ENCODE peak calls at places on chromosomes 2 and 18, in eight cellular contexts. L is cardiac fibroblast, B is RKO, X is psoas muscle, I is spleen, Z is WTC11, H is GM03348, C is Kasumi-1. R is an unnamed sample.

GRCh38 chr18:36315736-36316135 is 18.2 kb downstream of the FHOD3 start:
- DNase-seq in L (peak), B (peak), X (no peak), I (no peak), Z (no peak), H (peak), C (no peak), R (peak)

GRCh38 chr2:104378853-104379374 is 475.0 kb upstream of the POU3F3 start:
- DNase-seq in L (no peak), B (peak), X (no peak), I (no peak), Z (no peak), H (no peak), C (peak), R (peak)

GRCh38 chr18:37762076-37762475 is 196.5 kb upstream of the CELF4 start:
- DNase-seq in L (no peak), B (no peak), X (no peak), I (no peak), Z (no peak), H (no peak), C (no peak), R (no peak)

GRCh38 chr2:165112133-165112573 is 91.7 kb downstream of the SCN3A start:
- DNase-seq in L (no peak), B (no peak), X (no peak), I (no peak), Z (no peak), H (no peak), C (no peak), R (no peak)

GRCh38 chr2:205103699-205104098 is 558.4 kb downstream of the PARD3B start:
- DNase-seq in L (no peak), B (no peak), X (no peak), I (no peak), Z (no peak), H (no peak), C (no peak), R (no peak)

GRCh38 chr2:27494284-27494943 is 586 bp downstream of the FNDC4 start:
- DNase-seq in L (peak), B (peak), X (peak), I (peak), Z (peak), H (peak), C (no peak), R (peak)

GRCh38 chr2:69018629-69019227 is 5.7 kb downstream of the ANTXR1 start:
- DNase-seq in L (no peak), B (no peak), X (no peak), I (no peak), Z (no peak), H (peak), C (no peak), R (peak)

GRCh38 chr2:218882866-218883366 is 2.3 kb downstream of the WNT10A start:
- DNase-seq in L (no peak), B (no peak), X (no peak), I (peak), Z (no peak), H (no peak), C (no peak), R (peak)

GRCh38 chr2:120177011-120177621 is 46.1 kb downstream of the TMEM185B start:
- DNase-seq in L (peak), B (no peak), X (peak), I (peak), Z (peak), H (no peak), C (peak), R (no peak)

GRCh38 chr2:85732467-85733120 is 21.2 kb upstream of the ATOH8 start:
- DNase-seq in L (no peak), B (no peak), X (peak), I (no peak), Z (no peak), H (no peak), C (no peak), R (no peak)

GRCh38 chr2:85862426-85862825 is 26.4 kb downstream of the ST3GAL5 start:
- DNase-seq in L (no peak), B (no peak), X (no peak), I (no peak), Z (no peak), H (no peak), C (no peak), R (no peak)

GRCh38 chr18:74457743-74458465 is 796 bp upstream of the DIPK1C start:
- DNase-seq in L (no peak), B (no peak), X (no peak), I (no peak), Z (no peak), H (no peak), C (no peak), R (no peak)

GRCh38 chr2:215503381-215503780 is 67.5 kb upstream of the FN1 start:
- DNase-seq in L (no peak), B (no peak), X (no peak), I (no peak), Z (no peak), H (peak), C (no peak), R (peak)

GRCh38 chr2:15636972-15637785 is 45.5 kb downstream of the DDX1 start:
- DNase-seq in L (peak), B (peak), X (peak), I (no peak), Z (peak), H (peak), C (peak), R (peak)

GRCh38 chr2:215465246-215465645 is 29.4 kb upstream of the FN1 start:
- DNase-seq in L (peak), B (no peak), X (no peak), I (no peak), Z (no peak), H (no peak), C (no peak), R (no peak)

GRCh38 chr2:110837421-110838409 is 105.3 kb downstream of the ACOXL start:
- DNase-seq in L (no peak), B (no peak), X (no peak), I (no peak), Z (peak), H (no peak), C (no peak), R (no peak)

GRCh38 chr2:240510513-240511210 is 47.1 kb downstream of the ANKMY1 start:
- DNase-seq in L (no peak), B (no peak), X (no peak), I (peak), Z (no peak), H (peak), C (no peak), R (no peak)

GRCh38 chr18:10032331-10032979 is 118.6 kb downstream of the VAPA start:
- DNase-seq in L (no peak), B (no peak), X (no peak), I (peak), Z (peak), H (no peak), C (no peak), R (no peak)

GRCh38 chr2:20483496-20483895 is 36.6 kb downstream of the RHOB start:
- DNase-seq in L (no peak), B (no peak), X (peak), I (no peak), Z (no peak), H (no peak), C (peak), R (no peak)

GRCh38 chr18:49691177-49691608 is 122.1 kb downstream of the ACAA2 start:
- DNase-seq in L (peak), B (peak), X (no peak), I (no peak), Z (no peak), H (peak), C (no peak), R (peak)

GRCh38 chr18:76495435-76496199 is 575 bp upstream of the ZNF516 start:
- DNase-seq in L (peak), B (peak), X (peak), I (peak), Z (peak), H (peak), C (peak), R (peak)

GRCh38 chr2:197079832-197080555 is 153.5 kb upstream of the PGAP1 start:
- DNase-seq in L (peak), B (no peak), X (no peak), I (no peak), Z (no peak), H (peak), C (no peak), R (peak)

GRCh38 chr2:29075894-29076700 is 1.8 kb upstream of the PCARE start:
- DNase-seq in L (peak), B (no peak), X (no peak), I (no peak), Z (no peak), H (no peak), C (no peak), R (no peak)

GRCh38 chr2:26284132-26284531 is 39.4 kb downstream of the HADHB start:
- DNase-seq in L (peak), B (peak), X (no peak), I (no peak), Z (no peak), H (peak), C (no peak), R (peak)

GRCh38 chr2:176956791-176957190 is 255.8 kb upstream of the HNRNPA3 start:
- DNase-seq in L (no peak), B (no peak), X (no peak), I (no peak), Z (no peak), H (no peak), C (no peak), R (no peak)

GRCh38 chr2:108579631-108580030 is 45.4 kb downstream of the LIMS1 start:
- DNase-seq in L (peak), B (no peak), X (peak), I (peak), Z (no peak), H (peak), C (no peak), R (no peak)

GRCh38 chr2:2886934-2887333 is 490.7 kb downstream of the EIPR1 start:
- DNase-seq in L (no peak), B (no peak), X (no peak), I (peak), Z (no peak), H (no peak), C (no peak), R (no peak)

GRCh38 chr2:19775838-19776237 is 125.9 kb downstream of the TTC32 start:
- DNase-seq in L (peak), B (no peak), X (no peak), I (no peak), Z (no peak), H (no peak), C (no peak), R (peak)

GRCh38 chr2:55025627-55026026 is 24.6 kb downstream of the RTN4 start:
- DNase-seq in L (no peak), B (no peak), X (no peak), I (no peak), Z (no peak), H (no peak), C (no peak), R (no peak)

GRCh38 chr2:228613133-228613532 is 431.6 kb upstream of the SPHKAP start:
- DNase-seq in L (peak), B (peak), X (no peak), I (no peak), Z (no peak), H (peak), C (no peak), R (peak)

GRCh38 chr2:163213699-163214098 is 375.1 kb upstream of the KCNH7 start:
- DNase-seq in L (peak), B (no peak), X (no peak), I (no peak), Z (no peak), H (peak), C (no peak), R (peak)

GRCh38 chr2:153105829-153106578 is 372.6 kb downstream of the RPRM start:
- DNase-seq in L (no peak), B (peak), X (no peak), I (no peak), Z (no peak), H (no peak), C (no peak), R (peak)

GRCh38 chr18:13454363-13455150 is 236.0 kb downstream of the LDLRAD4 start:
- DNase-seq in L (no peak), B (no peak), X (no peak), I (no peak), Z (no peak), H (no peak), C (no peak), R (no peak)

R was measured in GM23248.